ENCODE peak calls at places on chromosomes 16 and 17, in eight cellular contexts. J, V, W, U, A, R, Y and N are unnamed samples.

GRCh38 chr17:5282639-5283217 is 644 bp downstream of the RABEP1 start:
- DNase-seq in J (peak; percentile 27), V (peak; percentile 37), W (peak; percentile 12), U (no peak), A (no peak), R (peak; percentile 20), Y (no peak), N (peak; percentile 37)

GRCh38 chr17:32998893-32999240 is 7.2 kb downstream of the SPACA3 start:
- DNase-seq in J (no peak), V (no peak), W (no peak), U (peak; percentile 27), A (peak; percentile 52), R (peak; percentile 27), Y (no peak), N (no peak)

GRCh38 chr17:76051571-76051970 is 20.7 kb downstream of the SRP68 start:
- DNase-seq in J (no peak), V (no peak), W (no peak), U (no peak), A (no peak), R (no peak), Y (no peak), N (no peak)

GRCh38 chr17:50221500-50222480 is 20.4 kb upstream of the COL1A1 start:
- DNase-seq in J (no peak), V (no peak), W (no peak), U (no peak), A (peak; percentile 58), R (peak; percentile 84), Y (peak; percentile 55), N (no peak)

GRCh38 chr17:27293359-27293897 is 486 bp upstream of the WSB1 start:
- DNase-seq in J (peak; percentile 54), V (no peak), W (no peak), U (no peak), A (no peak), R (no peak), Y (no peak), N (no peak)

GRCh38 chr16:88274847-88275246 is 107.9 kb upstream of the ZNF469 start:
- DNase-seq in J (no peak), V (no peak), W (no peak), U (no peak), A (no peak), R (peak; percentile 41), Y (no peak), N (peak; percentile 29)

GRCh38 chr17:68491381-68491849 is 20.8 kb upstream of the PRKAR1A start:
- DNase-seq in J (peak; percentile 14), V (no peak), W (no peak), U (no peak), A (no peak), R (no peak), Y (no peak), N (no peak)

GRCh38 chr16:53054670-53055485 is at the start of gene CHD9:
- DNase-seq in J (peak; percentile 94), V (peak; percentile 87), W (peak; percentile 94), U (peak; percentile 72), A (peak; percentile 88), R (peak; percentile 78), Y (peak; percentile 95), N (peak; percentile 94)

GRCh38 chr17:78791840-78792709 is 10.0 kb upstream of the CYTH1 start:
- DNase-seq in J (no peak), V (no peak), W (no peak), U (no peak), A (no peak), R (no peak), Y (no peak), N (no peak)

GRCh38 chr16:59296002-59296401 is 561.9 kb upstream of the GOT2 start:
- DNase-seq in J (no peak), V (no peak), W (peak; percentile 45), U (no peak), A (no peak), R (peak; percentile 1), Y (no peak), N (peak; percentile 1)

GRCh38 chr16:80056334-80056733 is 455.8 kb upstream of the MAF start:
- DNase-seq in J (no peak), V (no peak), W (no peak), U (no peak), A (no peak), R (peak; percentile 36), Y (no peak), N (no peak)

GRCh38 chr16:35570946-35571345 is 2111.5 kb downstream of the TP53TG3F start:
- DNase-seq in J (no peak), V (no peak), W (no peak), U (no peak), A (no peak), R (no peak), Y (no peak), N (no peak)

GRCh38 chr17:8965394-8966168 is at the start of gene PIK3R5:
- DNase-seq in J (peak; percentile 11), V (no peak), W (peak; percentile 94), U (no peak), A (no peak), R (no peak), Y (peak; percentile 78), N (no peak)

GRCh38 chr16:6165330-6165984 is 1067.9 kb upstream of the EEF2KMT start:
- DNase-seq in J (peak; percentile 5), V (no peak), W (peak; percentile 35), U (no peak), A (peak; percentile 1), R (peak; percentile 14), Y (no peak), N (peak; percentile 21)

GRCh38 chr16:72937360-72937759 is 110.6 kb downstream of the ZFHX3 start:
- DNase-seq in J (no peak), V (no peak), W (no peak), U (no peak), A (peak; percentile 24), R (no peak), Y (no peak), N (no peak)

GRCh38 chr16:66429290-66429962 is 2.3 kb downstream of the BEAN1 start:
- DNase-seq in J (no peak), V (no peak), W (peak; percentile 53), U (no peak), A (no peak), R (no peak), Y (no peak), N (no peak)

GRCh38 chr17:74805543-74805991 is 29.4 kb upstream of the NAT9 start:
- DNase-seq in J (no peak), V (no peak), W (no peak), U (no peak), A (no peak), R (no peak), Y (no peak), N (no peak)

GRCh38 chr16:1314399-1315068 is 5.1 kb downstream of the UBE2I start:
- DNase-seq in J (no peak), V (no peak), W (no peak), U (no peak), A (no peak), R (no peak), Y (no peak), N (no peak)

DNA sequence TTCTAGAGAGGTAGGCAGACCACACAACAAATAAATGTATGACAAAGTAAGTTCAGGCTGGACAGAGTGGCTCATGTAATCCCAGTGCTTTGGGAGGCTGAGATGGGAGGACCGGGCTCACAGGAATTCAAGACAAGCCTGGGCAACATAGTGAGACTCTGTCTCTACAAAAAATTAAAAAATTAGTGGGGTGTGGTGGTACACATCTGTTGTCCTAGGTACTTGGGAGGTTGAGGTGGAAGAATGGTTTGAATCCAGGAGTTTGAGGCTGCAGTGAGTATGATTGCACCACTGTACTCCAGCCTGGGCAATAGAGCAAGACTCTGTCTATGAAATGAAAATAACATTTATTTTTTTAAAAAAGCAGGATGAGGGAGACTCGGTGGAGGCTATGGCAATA is 18.5 kb downstream of the CHP2 start:
- DNase-seq in J (no peak), V (no peak), W (no peak), U (no peak), A (no peak), R (no peak), Y (no peak), N (no peak)
- TF ChIP-seq CTCF in J (no peak), V (no peak), W (no peak), U (no peak), A (no peak), R (no peak), Y (no peak), N (no peak)

GRCh38 chr17:57281887-57282653 is 25.7 kb downstream of the MSI2 start:
- DNase-seq in J (peak; percentile 12), V (no peak), W (no peak), U (no peak), A (no peak), R (no peak), Y (no peak), N (peak; percentile 21)
- H3K27ac ChIP-seq in J (no peak overlapping the region), V (no peak overlapping the region), W (no peak overlapping the region), U (no peak overlapping the region), A (no peak overlapping the region), R (no peak overlapping the region), Y (no peak overlapping the region), N (peak overlapping the region; percentile 23)

GRCh38 chr17:38674749-38675615 is at the start of gene EPOP:
- DNase-seq in J (peak; percentile 94), V (peak; percentile 85), W (peak; percentile 87), U (peak; percentile 77), A (peak; percentile 78), R (peak; percentile 79), Y (peak; percentile 89), N (peak; percentile 81)

GRCh38 chr17:38672788-38673713 is 1.7 kb downstream of the EPOP start:
- DNase-seq in J (no peak), V (no peak), W (peak; percentile 74), U (no peak), A (no peak), R (no peak), Y (no peak), N (no peak)

GRCh38 chr17:38671939-38672720 is 2.6 kb downstream of the EPOP start:
- DNase-seq in J (no peak), V (no peak), W (peak; percentile 82), U (no peak), A (no peak), R (no peak), Y (no peak), N (no peak)

GRCh38 chr17:38673714-38674012 is 1.1 kb downstream of the EPOP start:
- DNase-seq in J (no peak), V (no peak), W (peak; percentile 57), U (no peak), A (no peak), R (no peak), Y (peak; percentile 57), N (no peak)

GRCh38 chr17:38674013-38674748 is 576 bp downstream of the EPOP start:
- DNase-seq in J (no peak), V (no peak), W (peak; percentile 53), U (no peak), A (no peak), R (no peak), Y (peak; percentile 48), N (no peak)
- TF ChIP-seq EZH2 in J (no peak), V (peak; percentile 100), W (peak; percentile 72), U (no peak), A (no peak), R (peak; percentile 98), Y (no peak), N (no peak)

DNA sequence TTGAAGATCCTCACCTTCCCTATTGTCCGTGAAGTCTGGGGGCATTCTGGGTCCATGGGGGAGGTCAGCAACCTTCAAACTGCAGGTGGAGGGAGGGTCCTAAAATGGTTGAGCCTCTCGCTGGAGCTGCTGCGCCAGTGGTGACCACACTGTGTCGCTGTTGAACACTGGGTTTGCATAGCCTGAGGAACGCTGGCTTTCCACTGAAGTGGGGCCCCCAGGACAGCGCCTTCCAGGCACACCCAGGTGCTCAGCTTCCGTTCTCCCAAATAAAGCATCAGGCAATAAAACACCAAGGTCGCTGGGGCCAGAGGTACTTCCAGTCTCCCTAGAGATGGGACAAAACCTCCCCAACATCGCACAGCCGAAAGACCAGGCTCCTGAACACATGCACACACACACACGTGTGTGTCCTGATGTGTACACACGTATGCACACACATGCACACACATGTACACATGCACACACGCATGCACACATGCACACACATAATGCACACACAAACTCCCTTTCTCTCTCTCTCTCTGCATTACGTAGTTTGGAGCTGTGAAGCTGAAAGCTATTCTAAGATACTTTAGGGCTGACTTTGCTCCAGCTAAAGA is 120.6 kb downstream of the IRF8 start:
- DNase-seq in J (peak; percentile 28), V (no peak), W (peak; percentile 70), U (no peak), A (no peak), R (no peak), Y (no peak), N (no peak)
- TF ChIP-seq CTCF in J (peak; percentile 39), V (peak; percentile 29), W (peak; percentile 74), U (no peak), A (peak; percentile 44), R (peak; percentile 43), Y (peak; percentile 38), N (peak; percentile 48)